ENCODE peak calls at places on chromosomes 2 and 18, in seven cellular contexts. F, N, L, B, S, V and U are unnamed samples. For H3K27me3, the result is how much of the 10 kb centered on the place peaks cover.

GRCh38 chr2:96493072-96493471 is 12.1 kb downstream of the NEURL3 start:
- DNase-seq in F (no peak), N (no peak), L (peak), B (peak), S (no peak), V (no peak), U (no peak)

GRCh38 chr2:98269274-98269673 is 77.0 kb upstream of the CNGA3 start:
- DNase-seq in F (peak), N (no peak), L (peak), B (peak), S (peak), V (no peak), U (no peak)

GRCh38 chr2:18077211-18077610 is 198.7 kb downstream of the KCNS3 start:
- DNase-seq in F (no peak), N (no peak), L (no peak), B (no peak), S (peak), V (no peak), U (no peak)

GRCh38 chr2:135960598-135961551 is 24.6 kb downstream of the DARS1 start:
- DNase-seq in F (peak), N (no peak), L (peak), B (no peak), S (peak), V (no peak), U (no peak)

GRCh38 chr2:127526940-127527804 is 883 bp upstream of the IWS1 start:
- DNase-seq in F (no peak), N (no peak), L (peak), B (peak), S (no peak), V (no peak), U (no peak)

GRCh38 chr2:20137131-20137571 is 85.7 kb upstream of the LAPTM4A start:
- DNase-seq in F (no peak), N (no peak), L (no peak), B (no peak), S (no peak), V (no peak), U (no peak)

GRCh38 chr2:19035238-19035637 is 323.2 kb downstream of the OSR1 start:
- DNase-seq in F (peak), N (no peak), L (no peak), B (no peak), S (peak), V (peak), U (no peak)

GRCh38 chr2:218260742-218261423 is at the start of gene GPBAR1:
- DNase-seq in F (no peak), N (no peak), L (peak), B (peak), S (no peak), V (peak), U (peak)

GRCh38 chr2:237182422-237183123 is 96.9 kb downstream of the COPS8 start:
- DNase-seq in F (no peak), N (no peak), L (no peak), B (no peak), S (no peak), V (no peak), U (no peak)

GRCh38 chr2:105488198-105488757 is 89.4 kb upstream of the FHL2 start:
- DNase-seq in F (no peak), N (no peak), L (no peak), B (no peak), S (no peak), V (peak), U (no peak)

GRCh38 chr2:46643493-46643892 is 164.1 kb downstream of the TMEM247 start:
- DNase-seq in F (no peak), N (no peak), L (no peak), B (no peak), S (no peak), V (no peak), U (no peak)
- TF ChIP-seq CTCF in F (peak), N (no peak), L (peak), B (no peak), S (no peak), V (no peak), U (no peak)

DNA sequence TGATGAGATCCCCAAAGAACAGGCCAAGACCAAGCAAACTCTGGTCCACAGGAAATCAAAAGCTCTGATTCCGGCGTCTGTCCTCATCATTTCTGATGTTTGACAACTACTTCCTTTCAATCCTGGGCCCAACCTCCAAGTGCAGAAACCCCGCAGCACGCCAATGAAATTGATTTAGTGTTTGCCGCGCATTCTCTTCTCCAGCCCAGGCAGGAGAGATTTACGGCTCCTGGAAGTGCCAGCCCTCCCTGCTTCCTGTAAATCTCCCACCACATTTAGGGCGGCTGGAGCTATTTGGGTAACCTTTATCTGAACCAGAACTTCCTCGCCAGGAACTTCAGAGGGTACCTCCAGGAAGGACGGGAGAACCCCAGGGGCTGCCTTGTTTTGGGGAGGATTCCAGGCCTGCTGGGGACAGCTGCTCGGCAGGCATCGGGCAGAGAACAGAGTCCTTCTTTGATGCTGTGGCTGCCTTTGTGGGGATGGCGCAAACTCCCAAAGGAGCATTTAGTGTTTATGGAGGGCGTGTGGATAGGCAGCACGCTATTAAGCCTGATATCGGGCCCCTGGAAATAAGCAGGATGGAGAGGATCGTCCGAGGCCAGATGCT is 122.1 kb upstream of the MYCN start:
- DNase-seq in F (no peak), N (no peak), L (no peak), B (no peak), S (no peak), V (no peak), U (no peak)
- H3K27me3 ChIP-seq in F (under half), N (under half), L (under half), B (under half), S (under half), V (under half), U (under half)

GRCh38 chr2:5236308-5236707 is 455.9 kb upstream of the SOX11 start:
- DNase-seq in F (no peak), N (no peak), L (peak), B (peak), S (no peak), V (no peak), U (no peak)
- TF ChIP-seq CTCF in F (no peak), N (no peak), L (peak), B (peak), S (no peak), V (no peak), U (no peak)

GRCh38 chr2:113025751-113026150 is 20.5 kb downstream of the IL36A start:
- DNase-seq in F (no peak), N (no peak), L (no peak), B (no peak), S (no peak), V (no peak), U (no peak)
- H3K27me3 ChIP-seq in F (under half), N (under half), L (half or more), B (half or more), S (under half), V (half or more), U (under half)

GRCh38 chr2:222055328-222055727 is 243.5 kb downstream of the PAX3 start:
- DNase-seq in F (no peak), N (no peak), L (peak), B (peak), S (no peak), V (no peak), U (no peak)

GRCh38 chr2:222049946-222050345 is 248.9 kb downstream of the PAX3 start:
- DNase-seq in F (no peak), N (no peak), L (no peak), B (no peak), S (peak), V (no peak), U (no peak)

GRCh38 chr2:222050981-222051380 is 247.8 kb downstream of the PAX3 start:
- DNase-seq in F (no peak), N (no peak), L (no peak), B (no peak), S (no peak), V (no peak), U (no peak)

GRCh38 chr2:222054813-222055212 is 244.0 kb downstream of the PAX3 start:
- DNase-seq in F (no peak), N (no peak), L (no peak), B (no peak), S (no peak), V (no peak), U (no peak)

GRCh38 chr2:222052934-222053367 is 245.8 kb downstream of the PAX3 start:
- DNase-seq in F (no peak), N (peak), L (peak), B (peak), S (no peak), V (no peak), U (no peak)
- TF ChIP-seq CTCF in F (peak), N (peak), L (peak), B (peak), S (no peak), V (peak), U (no peak)

GRCh38 chr2:241913703-241914102 is 44.2 kb downstream of the RTP5 start:
- DNase-seq in F (no peak), N (no peak), L (no peak), B (no peak), S (no peak), V (no peak), U (no peak)
- H3K27me3 ChIP-seq in F (under half), N (under half), L (under half), B (under half), S (under half), V (under half), U (under half)

GRCh38 chr18:60686142-60686541 is 313.6 kb upstream of the MC4R start:
- DNase-seq in F (no peak), N (no peak), L (no peak), B (no peak), S (no peak), V (no peak), U (no peak)

GRCh38 chr18:60684843-60685513 is 312.4 kb upstream of the MC4R start:
- DNase-seq in F (peak), N (no peak), L (peak), B (no peak), S (peak), V (no peak), U (no peak)
- TF ChIP-seq CTCF in F (peak), N (no peak), L (peak), B (peak), S (no peak), V (peak), U (peak)

GRCh38 chr18:37536646-37537045 is 29.0 kb downstream of the CELF4 start:
- DNase-seq in F (no peak), N (no peak), L (no peak), B (no peak), S (no peak), V (no peak), U (no peak)
- H3K27me3 ChIP-seq in F (half or more), N (under half), L (under half), B (under half), S (under half), V (half or more), U (under half)